ENCODE peak calls at places on chromosome 21, in nine cellular contexts. One of them, this sample, is unnamed.

GRCh38 chr21:14495075-14495474 is 51.0 kb downstream of the SAMSN1 start:
- DNase-seq in CD8-positive, alpha-beta memory T cell: no peak
- DNase-seq in dorsolateral prefrontal cortex: no peak
- DNase-seq in right atrium auricular region: no peak
- DNase-seq in kidney epithelial cell: no peak
- DNase-seq in mesendoderm: no peak
- DNase-seq in GM23248: no peak
- DNase-seq in tibial nerve: no peak
- DNase-seq in suprapubic skin: no peak
- DNase-seq in this sample: no peak

GRCh38 chr21:25639167-25639921 is at the start of gene JAM2:
- DNase-seq in CD8-positive, alpha-beta memory T cell: peak
- DNase-seq in dorsolateral prefrontal cortex: no peak
- DNase-seq in right atrium auricular region: no peak
- DNase-seq in kidney epithelial cell: no peak
- DNase-seq in mesendoderm: peak
- DNase-seq in GM23248: peak
- DNase-seq in tibial nerve: peak
- DNase-seq in suprapubic skin: peak
- DNase-seq in this sample: peak

GRCh38 chr21:21436012-21436545 is 437.9 kb downstream of the NCAM2 start:
- DNase-seq in CD8-positive, alpha-beta memory T cell: no peak
- DNase-seq in dorsolateral prefrontal cortex: no peak
- DNase-seq in right atrium auricular region: no peak
- DNase-seq in kidney epithelial cell: no peak
- DNase-seq in mesendoderm: no peak
- DNase-seq in GM23248: peak
- DNase-seq in tibial nerve: no peak
- DNase-seq in suprapubic skin: no peak
- DNase-seq in this sample: no peak

GRCh38 chr21:27024316-27024715 is 57.4 kb upstream of the ADAMTS5 start:
- DNase-seq in CD8-positive, alpha-beta memory T cell: no peak
- DNase-seq in dorsolateral prefrontal cortex: no peak
- DNase-seq in right atrium auricular region: no peak
- DNase-seq in kidney epithelial cell: no peak
- DNase-seq in mesendoderm: peak
- DNase-seq in GM23248: peak
- DNase-seq in tibial nerve: no peak
- DNase-seq in suprapubic skin: no peak
- DNase-seq in this sample: no peak

GRCh38 chr21:25790122-25790951 is 55.6 kb downstream of the GABPA start:
- DNase-seq in CD8-positive, alpha-beta memory T cell: no peak
- DNase-seq in dorsolateral prefrontal cortex: no peak
- DNase-seq in right atrium auricular region: no peak
- DNase-seq in kidney epithelial cell: peak
- DNase-seq in mesendoderm: peak
- DNase-seq in GM23248: peak
- DNase-seq in tibial nerve: peak
- DNase-seq in suprapubic skin: no peak
- DNase-seq in this sample: peak

GRCh38 chr21:14722841-14723483 is 176.8 kb upstream of the SAMSN1 start:
- DNase-seq in CD8-positive, alpha-beta memory T cell: no peak
- DNase-seq in dorsolateral prefrontal cortex: no peak
- DNase-seq in right atrium auricular region: no peak
- DNase-seq in kidney epithelial cell: no peak
- DNase-seq in mesendoderm: no peak
- DNase-seq in GM23248: no peak
- DNase-seq in tibial nerve: no peak
- DNase-seq in suprapubic skin: no peak
- DNase-seq in this sample: no peak

GRCh38 chr21:24428539-24429186 is 1178.6 kb downstream of the MRPL39 start:
- DNase-seq in CD8-positive, alpha-beta memory T cell: peak
- DNase-seq in dorsolateral prefrontal cortex: no peak
- DNase-seq in right atrium auricular region: no peak
- DNase-seq in kidney epithelial cell: no peak
- DNase-seq in mesendoderm: no peak
- DNase-seq in GM23248: no peak
- DNase-seq in tibial nerve: no peak
- DNase-seq in suprapubic skin: no peak
- DNase-seq in this sample: no peak

GRCh38 chr21:21309510-21309909 is 311.3 kb downstream of the NCAM2 start:
- DNase-seq in CD8-positive, alpha-beta memory T cell: no peak
- DNase-seq in dorsolateral prefrontal cortex: no peak
- DNase-seq in right atrium auricular region: no peak
- DNase-seq in kidney epithelial cell: no peak
- DNase-seq in mesendoderm: no peak
- DNase-seq in GM23248: no peak
- DNase-seq in tibial nerve: no peak
- DNase-seq in suprapubic skin: no peak
- DNase-seq in this sample: no peak

GRCh38 chr21:36512971-36513370 is 33.0 kb upstream of the CLDN14 start:
- DNase-seq in CD8-positive, alpha-beta memory T cell: no peak
- DNase-seq in dorsolateral prefrontal cortex: no peak
- DNase-seq in right atrium auricular region: no peak
- DNase-seq in kidney epithelial cell: no peak
- DNase-seq in mesendoderm: no peak
- DNase-seq in GM23248: no peak
- DNase-seq in tibial nerve: no peak
- DNase-seq in suprapubic skin: no peak
- DNase-seq in this sample: no peak

GRCh38 chr21:36509966-36510742 is 30.2 kb upstream of the CLDN14 start:
- DNase-seq in CD8-positive, alpha-beta memory T cell: no peak
- DNase-seq in dorsolateral prefrontal cortex: no peak
- DNase-seq in right atrium auricular region: no peak
- DNase-seq in kidney epithelial cell: no peak
- DNase-seq in mesendoderm: peak
- DNase-seq in GM23248: no peak
- DNase-seq in tibial nerve: no peak
- DNase-seq in suprapubic skin: no peak
- DNase-seq in this sample: no peak

GRCh38 chr21:36508948-36509347 is 29.0 kb upstream of the CLDN14 start:
- DNase-seq in CD8-positive, alpha-beta memory T cell: no peak
- DNase-seq in dorsolateral prefrontal cortex: no peak
- DNase-seq in right atrium auricular region: no peak
- DNase-seq in kidney epithelial cell: no peak
- DNase-seq in mesendoderm: no peak
- DNase-seq in GM23248: no peak
- DNase-seq in tibial nerve: no peak
- DNase-seq in suprapubic skin: no peak
- DNase-seq in this sample: no peak

GRCh38 chr21:36511484-36512227 is 31.7 kb upstream of the CLDN14 start:
- DNase-seq in CD8-positive, alpha-beta memory T cell: no peak
- DNase-seq in dorsolateral prefrontal cortex: no peak
- DNase-seq in right atrium auricular region: no peak
- DNase-seq in kidney epithelial cell: no peak
- DNase-seq in mesendoderm: no peak
- DNase-seq in GM23248: peak
- DNase-seq in tibial nerve: no peak
- DNase-seq in suprapubic skin: no peak
- DNase-seq in this sample: no peak

DNA sequence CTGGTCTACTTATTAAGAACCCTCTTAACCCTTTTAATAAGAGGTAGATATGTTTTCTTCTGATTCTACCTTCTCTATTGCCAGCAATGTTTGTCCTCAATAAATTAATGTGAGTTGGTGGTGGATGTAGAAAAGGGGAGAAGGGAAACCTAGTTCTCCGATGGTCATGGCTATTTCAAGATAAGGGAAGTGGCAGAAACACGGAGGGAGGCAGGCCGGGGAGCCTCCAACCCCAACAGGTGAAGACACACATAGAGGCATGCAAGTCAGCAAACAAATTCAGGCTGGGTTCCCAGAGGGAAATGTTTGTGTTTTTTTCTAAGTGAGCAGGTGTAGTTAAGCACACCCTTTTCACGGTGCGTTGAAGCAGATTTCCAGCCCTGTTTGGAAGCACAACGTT is 31.0 kb upstream of the CLDN14 start:
- DNase-seq in CD8-positive, alpha-beta memory T cell: no peak
- DNase-seq in dorsolateral prefrontal cortex: no peak
- DNase-seq in right atrium auricular region: no peak
- DNase-seq in kidney epithelial cell: no peak
- DNase-seq in mesendoderm: no peak
- DNase-seq in GM23248: no peak
- DNase-seq in tibial nerve: no peak
- DNase-seq in suprapubic skin: no peak
- DNase-seq in this sample: no peak
- H3K4me3 ChIP-seq in CD8-positive, alpha-beta memory T cell: no peak
- H3K4me3 ChIP-seq in dorsolateral prefrontal cortex: no peak
- H3K4me3 ChIP-seq in right atrium auricular region: no peak
- H3K4me3 ChIP-seq in kidney epithelial cell: no peak
- H3K4me3 ChIP-seq in mesendoderm: no peak
- H3K4me3 ChIP-seq in GM23248: no peak
- H3K4me3 ChIP-seq in tibial nerve: no peak
- H3K4me3 ChIP-seq in suprapubic skin: no peak
- H3K4me3 ChIP-seq in this sample: no peak

DNA sequence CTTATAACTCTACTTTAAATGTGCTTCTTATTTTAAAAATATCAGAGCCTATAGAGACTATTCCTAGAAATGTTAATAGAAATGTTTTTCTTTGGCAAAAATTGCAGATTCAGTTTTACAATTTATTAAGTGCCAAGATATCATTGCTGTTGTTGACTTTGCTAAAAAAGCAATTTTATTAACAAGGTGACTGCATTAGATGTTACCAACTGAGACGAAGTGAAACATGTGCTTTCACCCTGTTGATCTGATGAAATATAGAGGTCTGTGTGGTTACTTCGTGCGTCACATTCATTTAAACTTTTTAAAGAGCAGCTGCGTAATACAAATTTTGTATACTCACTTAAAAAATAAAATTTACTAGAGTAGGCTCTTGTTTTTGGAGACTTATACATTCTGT is 465.7 kb downstream of the USP25 start:
- DNase-seq in CD8-positive, alpha-beta memory T cell: no peak
- DNase-seq in dorsolateral prefrontal cortex: no peak
- DNase-seq in right atrium auricular region: no peak
- DNase-seq in kidney epithelial cell: no peak
- DNase-seq in mesendoderm: no peak
- DNase-seq in GM23248: peak
- DNase-seq in tibial nerve: no peak
- DNase-seq in suprapubic skin: no peak
- DNase-seq in this sample: no peak
- H3K4me3 ChIP-seq in CD8-positive, alpha-beta memory T cell: no peak
- H3K4me3 ChIP-seq in dorsolateral prefrontal cortex: peak
- H3K4me3 ChIP-seq in right atrium auricular region: peak
- H3K4me3 ChIP-seq in kidney epithelial cell: no peak
- H3K4me3 ChIP-seq in mesendoderm: no peak
- H3K4me3 ChIP-seq in GM23248: peak
- H3K4me3 ChIP-seq in tibial nerve: peak
- H3K4me3 ChIP-seq in suprapubic skin: peak
- H3K4me3 ChIP-seq in this sample: no peak

GRCh38 chr21:16087523-16087922 is 357.7 kb downstream of the USP25 start:
- DNase-seq in CD8-positive, alpha-beta memory T cell: no peak
- DNase-seq in dorsolateral prefrontal cortex: no peak
- DNase-seq in right atrium auricular region: no peak
- DNase-seq in kidney epithelial cell: no peak
- DNase-seq in mesendoderm: no peak
- DNase-seq in GM23248: no peak
- DNase-seq in tibial nerve: no peak
- DNase-seq in suprapubic skin: no peak
- DNase-seq in this sample: no peak

GRCh38 chr21:16086936-16087335 is 357.2 kb downstream of the USP25 start:
- DNase-seq in CD8-positive, alpha-beta memory T cell: no peak
- DNase-seq in dorsolateral prefrontal cortex: no peak
- DNase-seq in right atrium auricular region: no peak
- DNase-seq in kidney epithelial cell: no peak
- DNase-seq in mesendoderm: no peak
- DNase-seq in GM23248: no peak
- DNase-seq in tibial nerve: no peak
- DNase-seq in suprapubic skin: no peak
- DNase-seq in this sample: no peak

GRCh38 chr21:16085436-16085835 is 355.7 kb downstream of the USP25 start:
- DNase-seq in CD8-positive, alpha-beta memory T cell: no peak
- DNase-seq in dorsolateral prefrontal cortex: no peak
- DNase-seq in right atrium auricular region: no peak
- DNase-seq in kidney epithelial cell: no peak
- DNase-seq in mesendoderm: no peak
- DNase-seq in GM23248: peak
- DNase-seq in tibial nerve: no peak
- DNase-seq in suprapubic skin: no peak
- DNase-seq in this sample: no peak

GRCh38 chr21:16084776-16085364 is 355.1 kb downstream of the USP25 start:
- DNase-seq in CD8-positive, alpha-beta memory T cell: no peak
- DNase-seq in dorsolateral prefrontal cortex: peak
- DNase-seq in right atrium auricular region: peak
- DNase-seq in kidney epithelial cell: no peak
- DNase-seq in mesendoderm: no peak
- DNase-seq in GM23248: peak
- DNase-seq in tibial nerve: peak
- DNase-seq in suprapubic skin: peak
- DNase-seq in this sample: no peak

DNA sequence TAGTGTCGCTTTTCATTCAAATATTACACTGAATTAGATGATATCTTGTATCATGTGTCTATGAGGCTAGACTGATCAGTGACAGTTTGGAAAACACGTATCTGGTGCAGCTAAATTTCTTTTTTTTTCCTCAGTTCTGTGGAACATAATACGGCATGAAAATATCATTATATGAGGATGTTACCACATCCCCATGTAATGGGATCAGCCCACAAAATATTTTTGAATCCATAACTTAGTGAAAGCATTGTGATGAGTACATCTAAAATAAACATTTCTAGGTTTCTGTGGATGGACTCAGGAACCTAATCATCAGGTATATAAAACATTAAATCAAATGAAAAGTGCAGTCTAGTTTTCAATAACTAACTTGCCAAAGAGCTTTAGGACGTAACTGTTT is 356.3 kb downstream of the USP25 start:
- DNase-seq in CD8-positive, alpha-beta memory T cell: no peak
- DNase-seq in dorsolateral prefrontal cortex: no peak
- DNase-seq in right atrium auricular region: no peak
- DNase-seq in kidney epithelial cell: no peak
- DNase-seq in mesendoderm: no peak
- DNase-seq in GM23248: no peak
- DNase-seq in tibial nerve: no peak
- DNase-seq in suprapubic skin: no peak
- DNase-seq in this sample: no peak
- H3K4me3 ChIP-seq in CD8-positive, alpha-beta memory T cell: no peak
- H3K4me3 ChIP-seq in dorsolateral prefrontal cortex: peak
- H3K4me3 ChIP-seq in right atrium auricular region: no peak
- H3K4me3 ChIP-seq in kidney epithelial cell: no peak
- H3K4me3 ChIP-seq in mesendoderm: no peak
- H3K4me3 ChIP-seq in GM23248: peak
- H3K4me3 ChIP-seq in tibial nerve: no peak
- H3K4me3 ChIP-seq in suprapubic skin: no peak
- H3K4me3 ChIP-seq in this sample: no peak

GRCh38 chr21:33542640-33543504 is at the start of gene SON:
- DNase-seq in CD8-positive, alpha-beta memory T cell: peak
- DNase-seq in dorsolateral prefrontal cortex: peak
- DNase-seq in right atrium auricular region: peak
- DNase-seq in kidney epithelial cell: peak
- DNase-seq in mesendoderm: peak
- DNase-seq in GM23248: peak
- DNase-seq in tibial nerve: peak
- DNase-seq in suprapubic skin: peak
- DNase-seq in this sample: peak

GRCh38 chr21:33541756-33542639 is at the start of gene GART:
- DNase-seq in CD8-positive, alpha-beta memory T cell: peak
- DNase-seq in dorsolateral prefrontal cortex: peak
- DNase-seq in right atrium auricular region: peak
- DNase-seq in kidney epithelial cell: no peak
- DNase-seq in mesendoderm: peak
- DNase-seq in GM23248: peak
- DNase-seq in tibial nerve: peak
- DNase-seq in suprapubic skin: peak
- DNase-seq in this sample: peak

GRCh38 chr21:33539612-33540011 is 2.3 kb downstream of the GART start:
- DNase-seq in CD8-positive, alpha-beta memory T cell: no peak
- DNase-seq in dorsolateral prefrontal cortex: no peak
- DNase-seq in right atrium auricular region: no peak
- DNase-seq in kidney epithelial cell: no peak
- DNase-seq in mesendoderm: no peak
- DNase-seq in GM23248: no peak
- DNase-seq in tibial nerve: no peak
- DNase-seq in suprapubic skin: no peak
- DNase-seq in this sample: no peak

GRCh38 chr21:33541105-33541711 is 709 bp downstream of the GART start:
- DNase-seq in CD8-positive, alpha-beta memory T cell: no peak
- DNase-seq in dorsolateral prefrontal cortex: no peak
- DNase-seq in right atrium auricular region: no peak
- DNase-seq in kidney epithelial cell: no peak
- DNase-seq in mesendoderm: peak
- DNase-seq in GM23248: peak
- DNase-seq in tibial nerve: no peak
- DNase-seq in suprapubic skin: no peak
- DNase-seq in this sample: no peak

GRCh38 chr21:33540711-33541104 is 1.2 kb downstream of the GART start:
- DNase-seq in CD8-positive, alpha-beta memory T cell: no peak
- DNase-seq in dorsolateral prefrontal cortex: no peak
- DNase-seq in right atrium auricular region: no peak
- DNase-seq in kidney epithelial cell: no peak
- DNase-seq in mesendoderm: peak
- DNase-seq in GM23248: no peak
- DNase-seq in tibial nerve: no peak
- DNase-seq in suprapubic skin: no peak
- DNase-seq in this sample: no peak
- H3K4me3 ChIP-seq in CD8-positive, alpha-beta memory T cell: no peak
- H3K4me3 ChIP-seq in dorsolateral prefrontal cortex: peak
- H3K4me3 ChIP-seq in right atrium auricular region: no peak
- H3K4me3 ChIP-seq in kidney epithelial cell: peak
- H3K4me3 ChIP-seq in mesendoderm: no peak
- H3K4me3 ChIP-seq in GM23248: peak
- H3K4me3 ChIP-seq in tibial nerve: no peak
- H3K4me3 ChIP-seq in suprapubic skin: peak
- H3K4me3 ChIP-seq in this sample: peak

This sample was measured in H7.